ENCODE peak calls at places on chromosomes 5 and 9, in four cellular contexts. A is fibroblast of pulmonary artery; P is CD8-positive, alpha-beta T cell; V is iPS-NIHi11. T is an unnamed sample.

GRCh38 chr9:112338561-112338960 is 5.1 kb upstream of the PTBP3 start:
- DNase-seq in A (peak), P (no peak), V (no peak), T (no peak)

GRCh38 chr9:2018764-2019548 is 3.8 kb downstream of the SMARCA2 start:
- DNase-seq in A (no peak), P (peak), V (no peak), T (peak)

GRCh38 chr9:137136261-137136925 is 2.6 kb upstream of the GRIN1 start:
- DNase-seq in A (no peak), P (no peak), V (peak), T (no peak)

GRCh38 chr9:37909326-37909725 is 5.4 kb upstream of the SLC25A51 start:
- DNase-seq in A (no peak), P (no peak), V (no peak), T (no peak)

GRCh38 chr5:75656311-75657003 is 45.2 kb downstream of the ANKDD1B start:
- DNase-seq in A (peak), P (no peak), V (peak), T (no peak)

GRCh38 chr9:14372437-14373318 is 58.7 kb upstream of the NFIB start:
- DNase-seq in A (peak), P (no peak), V (peak), T (no peak)

GRCh38 chr9:85483214-85483613 is 258.5 kb downstream of the AGTPBP1 start:
- DNase-seq in A (no peak), P (no peak), V (no peak), T (no peak)

GRCh38 chr5:34674226-34674625 is 18.1 kb downstream of the RAI14 start:
- DNase-seq in A (peak), P (no peak), V (no peak), T (no peak)

GRCh38 chr5:16656561-16657191 is 39.9 kb upstream of the RETREG1 start:
- DNase-seq in A (peak), P (no peak), V (no peak), T (no peak)

GRCh38 chr9:33374634-33375237 is 27.6 kb downstream of the AQP7 start:
- DNase-seq in A (peak), P (peak), V (peak), T (peak)

GRCh38 chr9:125049212-125049611 is 94.1 kb downstream of the SCAI start:
- DNase-seq in A (no peak), P (no peak), V (no peak), T (peak)

GRCh38 chr5:81717221-81717620 is 33.7 kb downstream of the SSBP2 start:
- DNase-seq in A (no peak), P (no peak), V (no peak), T (no peak)

GRCh38 chr5:173736923-173737412 is 120.5 kb upstream of the BOD1 start:
- DNase-seq in A (no peak), P (no peak), V (no peak), T (no peak)

GRCh38 chr9:86605303-86605702 is 251.1 kb upstream of the TUT7 start:
- DNase-seq in A (no peak), P (no peak), V (no peak), T (no peak)

GRCh38 chr5:76535577-76535976 is 87.6 kb downstream of the F2RL2 start:
- DNase-seq in A (no peak), P (no peak), V (no peak), T (no peak)

GRCh38 chr9:98916660-98917059 is 27.0 kb upstream of the COL15A1 start:
- DNase-seq in A (no peak), P (no peak), V (peak), T (peak)

GRCh38 chr9:126532951-126533910 is 80.5 kb upstream of the LMX1B start:
- DNase-seq in A (no peak), P (no peak), V (no peak), T (no peak)

GRCh38 chr9:136996361-136997281 is at the start of gene CLIC3:
- DNase-seq in A (no peak), P (peak), V (peak), T (peak)

GRCh38 chr9:134028076-134028475 is 2.8 kb downstream of the BRD3OS start:
- DNase-seq in A (no peak), P (no peak), V (no peak), T (no peak)

GRCh38 chr9:131999692-132000551 is 79.7 kb downstream of the MED27 start:
- DNase-seq in A (peak), P (no peak), V (no peak), T (no peak)

GRCh38 chr9:4375424-4376195 is 75.7 kb upstream of the GLIS3 start:
- DNase-seq in A (peak), P (no peak), V (peak), T (peak)

GRCh38 chr9:121735792-121736130 is 84.3 kb downstream of the DAB2IP start:
- DNase-seq in A (no peak), P (no peak), V (peak), T (no peak)

GRCh38 chr5:154078305-154078704 is 39.5 kb downstream of the MFAP3 start:
- DNase-seq in A (peak), P (no peak), V (no peak), T (peak)

GRCh38 chr9:5976668-5977397 is 38.6 kb downstream of the RANBP6 start:
- DNase-seq in A (no peak), P (no peak), V (no peak), T (no peak)

GRCh38 chr9:4994166-4994890 is 9.3 kb downstream of the JAK2 start:
- DNase-seq in A (no peak), P (no peak), V (no peak), T (no peak)

GRCh38 chr5:43409809-43410271 is 2.4 kb downstream of the CCL28 start:
- DNase-seq in A (no peak), P (no peak), V (no peak), T (no peak)

GRCh38 chr5:94374336-94374735 is 244.1 kb downstream of the KIAA0825 start:
- DNase-seq in A (no peak), P (no peak), V (no peak), T (no peak)